ENCODE peak calls at places on chromosomes 13 and 19, in five cellular contexts. X is HepG2, K is A549, U is GM12878, D is K562. Z is an unnamed sample.
A peak's percentile ranks its signal among the peaks of the same experiment; 100 is the strongest.

GRCh38 chr13:99280166-99280565 is 22.0 kb upstream of the GPR18 start:
- DNase-seq in X (no peak), K (no peak), U (no peak), D (no peak), Z (no peak)

GRCh38 chr19:7292950-7293794 is 1.0 kb downstream of the INSR start:
- DNase-seq in X (peak; percentile 21), K (no peak), U (no peak), D (no peak), Z (peak; percentile 39)

GRCh38 chr13:24406524-24406923 is 97.1 kb downstream of the C1QTNF9 start:
- DNase-seq in X (no peak), K (no peak), U (no peak), D (no peak), Z (no peak)

GRCh38 chr13:30569901-30570576 is 47.7 kb upstream of the USPL1 start:
- DNase-seq in X (peak; percentile 52), K (peak; percentile 73), U (no peak), D (peak; percentile 5), Z (peak; percentile 17)

GRCh38 chr13:113443991-113444390 is 9.3 kb downstream of the ADPRHL1 start:
- DNase-seq in X (no peak), K (no peak), U (no peak), D (no peak), Z (no peak)

GRCh38 chr13:76799696-76800095 is 86.5 kb downstream of the KCTD12 start:
- DNase-seq in X (no peak), K (no peak), U (no peak), D (no peak), Z (no peak)

GRCh38 chr13:91328726-91329125 is 18.8 kb upstream of the MIR17HG start:
- DNase-seq in X (no peak), K (no peak), U (no peak), D (no peak), Z (no peak)

GRCh38 chr19:52786078-52786463 is 520 bp downstream of the ZNF600 start:
- DNase-seq in X (no peak), K (no peak), U (no peak), D (peak; percentile 29), Z (peak; percentile 39)

GRCh38 chr13:70630247-70630646 is 522.0 kb upstream of the KLHL1 start:
- DNase-seq in X (no peak), K (no peak), U (no peak), D (no peak), Z (peak; percentile 84)

GRCh38 chr19:23203841-23204344 is 46.3 kb downstream of the ZNF724 start:
- DNase-seq in X (no peak), K (no peak), U (no peak), D (no peak), Z (peak; percentile 90)

GRCh38 chr19:46355991-46356669 is 9.2 kb downstream of the PPP5C start:
- DNase-seq in X (no peak), K (no peak), U (no peak), D (no peak), Z (no peak)

GRCh38 chr13:28237944-28238343 is 99.6 kb downstream of the PAN3 start:
- DNase-seq in X (no peak), K (no peak), U (no peak), D (no peak), Z (peak; percentile 54)

GRCh38 chr19:55753401-55753800 is 5.5 kb upstream of the RFPL4A start:
- DNase-seq in X (no peak), K (no peak), U (no peak), D (no peak), Z (no peak)

GRCh38 chr13:62931901-62932883 is 1516.5 kb upstream of the PCDH20 start:
- DNase-seq in X (no peak), K (no peak), U (no peak), D (no peak), Z (no peak)

GRCh38 chr13:20495087-20496023 is 30.3 kb downstream of the CRYL1 start:
- DNase-seq in X (peak; percentile 66), K (peak; percentile 65), U (peak; percentile 40), D (peak; percentile 52), Z (peak; percentile 75)

GRCh38 chr19:45682908-45683307 is 8.8 kb downstream of the SNRPD2 start:
- DNase-seq in X (no peak), K (no peak), U (no peak), D (no peak), Z (no peak)

GRCh38 chr13:66581691-66582090 is 648.4 kb downstream of the PCDH9 start:
- DNase-seq in X (no peak), K (no peak), U (no peak), D (no peak), Z (no peak)

GRCh38 chr13:34357435-34358232 is 539.7 kb downstream of the RFC3 start:
- DNase-seq in X (no peak), K (peak; percentile 66), U (no peak), D (no peak), Z (peak; percentile 2)

GRCh38 chr19:47623921-47624391 is 15.0 kb downstream of the BICRA start:
- DNase-seq in X (peak; percentile 91), K (no peak), U (no peak), D (no peak), Z (no peak)
- H3K4me2 ChIP-seq in X (peak overlapping the region; percentile 58), K (no peak overlapping the region), U (no peak overlapping the region), D (no peak overlapping the region), Z (no peak overlapping the region)

GRCh38 chr19:35557539-35558399 is 5.7 kb downstream of the ATP4A start:
- DNase-seq in X (no peak), K (peak; percentile 89), U (no peak), D (peak; percentile 94), Z (peak; percentile 95)
- TF ChIP-seq JUNB in X (no peak), K (no peak), U (no peak), D (no peak), Z (no peak)

GRCh38 chr13:110125613-110126272 is 181.2 kb downstream of the COL4A1 start:
- DNase-seq in X (no peak), K (no peak), U (no peak), D (no peak), Z (no peak)
- H3K4me2 ChIP-seq in X (no peak overlapping the region), K (peak overlapping the region; percentile 67), U (no peak overlapping the region), D (no peak overlapping the region), Z (peak overlapping the region; percentile 34)

GRCh38 chr19:3723883-3724282 is 15.7 kb downstream of the TJP3 start:
- DNase-seq in X (no peak), K (no peak), U (no peak), D (no peak), Z (peak; percentile 58)

GRCh38 chr19:3723110-3723488 is 14.9 kb downstream of the TJP3 start:
- DNase-seq in X (no peak), K (no peak), U (no peak), D (no peak), Z (no peak)

GRCh38 chr19:3722443-3723109 is 14.4 kb downstream of the TJP3 start:
- DNase-seq in X (no peak), K (no peak), U (no peak), D (peak; percentile 44), Z (peak; percentile 94)

GRCh38 chr19:3725121-3725520 is 16.9 kb downstream of the TJP3 start:
- DNase-seq in X (no peak), K (no peak), U (no peak), D (no peak), Z (no peak)

DNA sequence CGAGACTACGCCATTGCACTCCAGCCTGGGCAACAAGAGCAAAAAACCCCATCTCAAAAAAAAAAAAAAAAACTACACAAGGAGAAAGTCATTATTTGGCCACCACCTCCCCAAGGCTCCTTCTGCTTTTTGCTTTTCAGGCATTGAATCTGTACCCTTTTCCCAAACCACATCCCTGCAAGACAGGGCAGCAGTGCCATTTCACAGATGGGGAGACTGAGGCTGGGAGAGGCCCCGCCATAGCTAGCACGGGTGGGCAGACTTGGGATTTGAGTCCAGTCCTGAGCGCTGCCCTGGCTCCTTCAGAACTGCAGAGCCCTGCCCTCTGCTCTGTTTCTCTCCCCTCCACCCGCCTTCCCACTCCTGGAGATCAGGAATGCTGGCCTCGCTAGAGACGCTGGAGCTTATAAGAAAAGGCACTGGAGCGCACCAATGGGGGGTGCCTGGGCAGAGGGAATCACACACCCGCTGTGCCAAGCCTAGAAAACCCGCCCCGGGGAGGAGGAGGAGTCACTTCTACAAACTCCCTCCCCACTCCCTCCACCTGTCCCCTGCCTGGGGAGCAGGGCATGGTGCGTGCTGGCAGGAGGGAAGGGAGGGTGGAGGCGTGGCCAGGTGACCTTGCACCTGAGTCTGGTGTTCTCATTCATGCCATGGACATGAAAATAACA is 17.6 kb downstream of the TJP3 start:
- DNase-seq in X (no peak), K (no peak), U (no peak), D (peak; percentile 8), Z (peak; percentile 86)
- TF ChIP-seq JUNB in X (no peak), K (no peak), U (no peak), D (no peak), Z (no peak)